ENCODE peak calls at places on chromosomes 13 and 19, in seven cellular contexts. N is activated T-helper 9 cell treated with anti-CD3 and anti-CD28 coated beads, Interleukin-2, amount 50 U/mL, for 16 hours; S is right lobe of liver; U is stimulated activated CD4-positive, alpha-beta T cell treated with anti-CD3 and anti-CD28 coated beads, Interleukin-1b, Interleukin-23, amount 100 ng/mL, for 1 hour; F is T-helper 17 cell; K is HT-29; B is activated T-cell treated with anti-CD3 and anti-CD28 coated beads, Interleukin-2, amount 50 U/mL, for 72 hours. I is an unnamed sample.

GRCh38 chr13:36130542-36131214 is 504 bp downstream of the DCLK1 start:
- DNase-seq in N (no peak), S (no peak), U (no peak), F (no peak), K (no peak), B (no peak), I (no peak)

GRCh38 chr13:50129923-50130685 is 114.9 kb downstream of the KCNRG start:
- DNase-seq in N (peak), S (peak), U (no peak), F (no peak), K (peak), B (peak), I (peak)

GRCh38 chr13:25372275-25373081 is 704 bp downstream of the ATP8A2 start:
- DNase-seq in N (no peak), S (no peak), U (no peak), F (no peak), K (no peak), B (no peak), I (no peak)

GRCh38 chr19:4711211-4711610 is 12.4 kb downstream of the DPP9 start:
- DNase-seq in N (no peak), S (no peak), U (no peak), F (no peak), K (no peak), B (no peak), I (no peak)

GRCh38 chr19:38731654-38732301 is 12.5 kb downstream of the CAPN12 start:
- DNase-seq in N (no peak), S (peak), U (no peak), F (no peak), K (peak), B (no peak), I (no peak)

GRCh38 chr19:3522421-3523360 is 16.3 kb upstream of the TEKTIP1 start:
- DNase-seq in N (no peak), S (peak), U (no peak), F (no peak), K (no peak), B (no peak), I (no peak)

GRCh38 chr19:8935460-8935859 is 74.7 kb downstream of the MUC16 start:
- DNase-seq in N (no peak), S (no peak), U (no peak), F (no peak), K (peak), B (no peak), I (no peak)

GRCh38 chr13:112933649-112934048 is 35.4 kb upstream of the MCF2L start:
- DNase-seq in N (no peak), S (no peak), U (no peak), F (no peak), K (no peak), B (no peak), I (no peak)

GRCh38 chr13:82062772-82063171 is 1721.8 kb upstream of the SPRY2 start:
- DNase-seq in N (no peak), S (no peak), U (no peak), F (no peak), K (no peak), B (no peak), I (no peak)

GRCh38 chr19:5222178-5222577 is 118.4 kb downstream of the PTPRS start:
- DNase-seq in N (no peak), S (no peak), U (no peak), F (no peak), K (no peak), B (no peak), I (no peak)

GRCh38 chr19:2887391-2887914 is 13.3 kb upstream of the ZNF57 start:
- DNase-seq in N (no peak), S (no peak), U (no peak), F (no peak), K (peak), B (no peak), I (no peak)

GRCh38 chr19:2176336-2176994 is 12.7 kb downstream of the DOT1L start:
- DNase-seq in N (no peak), S (no peak), U (no peak), F (no peak), K (no peak), B (no peak), I (no peak)

GRCh38 chr13:46871557-46871956 is 25.3 kb downstream of the HTR2A start:
- DNase-seq in N (no peak), S (no peak), U (no peak), F (no peak), K (no peak), B (no peak), I (no peak)

GRCh38 chr19:53394522-53394973 is 401 bp upstream of the ZNF765 start:
- DNase-seq in N (no peak), S (peak), U (no peak), F (no peak), K (no peak), B (no peak), I (peak)

GRCh38 chr19:52959613-52960295 is 2.9 kb downstream of the ZNF816 start:
- DNase-seq in N (no peak), S (no peak), U (no peak), F (no peak), K (no peak), B (no peak), I (no peak)

GRCh38 chr13:42964681-42965305 is 27.2 kb downstream of the EPSTI1 start:
- DNase-seq in N (no peak), S (no peak), U (no peak), F (no peak), K (no peak), B (no peak), I (no peak)

GRCh38 chr13:112587767-112588489 is at the start of gene TUBGCP3:
- DNase-seq in N (peak), S (peak), U (peak), F (peak), K (peak), B (peak), I (no peak)